ENCODE peak calls at places on chromosomes 1 and 21, in five cellular contexts. G is GM06990; B is central memory CD8-positive, alpha-beta T cell; E is foreskin fibroblast; F is AG04450. D is an unnamed sample.

GRCh38 chr1:167209044-167209443 is 11.6 kb upstream of the POU2F1 start:
- DNase-seq in F (no peak), G (no peak), B (no peak), E (no peak), D (no peak)

GRCh38 chr1:78884685-78885452 is 121.7 kb downstream of the ADGRL4 start:
- DNase-seq in G (no peak), B (no peak), F (no peak), E (peak), D (peak)

GRCh38 chr1:174700775-174701174 is 253.0 kb downstream of the GPR52 start:
- DNase-seq in B (no peak), F (no peak), G (no peak), E (peak), D (peak)

GRCh38 chr1:93007941-93008577 is 46.8 kb upstream of the DIPK1A start:
- DNase-seq in B (no peak), F (no peak), E (peak), G (no peak), D (no peak)

GRCh38 chr1:94865369-94865768 is 45.2 kb downstream of the SLC44A3 start:
- DNase-seq in G (no peak), B (no peak), F (no peak), E (peak), D (no peak)

GRCh38 chr1:215719569-215719968 is 152.5 kb downstream of the KCTD3 start:
- DNase-seq in E (peak), G (no peak), F (no peak), B (no peak), D (no peak)

GRCh38 chr21:43916691-43917514 is 51.9 kb downstream of the AGPAT3 start:
- DNase-seq in F (no peak), E (peak), B (peak), G (peak), D (no peak)

GRCh38 chr1:1551524-1552262 is 11.3 kb upstream of the TMEM240 start:
- DNase-seq in E (no peak), G (no peak), B (no peak), F (no peak), D (no peak)

GRCh38 chr21:36949171-36950141 is 17.0 kb downstream of the HLCS start:
- DNase-seq in G (no peak), F (no peak), E (no peak), B (no peak), D (no peak)

GRCh38 chr21:33025471-33026298 is at the start of gene OLIG2:
- DNase-seq in G (no peak), E (peak), B (no peak), F (no peak), D (no peak)

D was measured in HFF-Myc.